ENCODE peak calls at places on chromosomes 16 and 17, in four cellular contexts. E is activated CD4-positive, alpha-beta T cell treated with anti-CD3 and anti-CD28 coated beads, Interleukin-2, amount 10 ng/mL, durations not matched to agents 7 days and 5 days; A is endodermal cell; B is kidney epithelial cell. U is an unnamed sample.

GRCh38 chr17:77471984-77472836 is 331.4 kb downstream of the SEC14L1 start:
- DNase-seq in E (peak), A (peak), B (no peak), U (peak)

GRCh38 chr16:1141201-1141600 is 11.7 kb upstream of the CACNA1H start:
- DNase-seq in E (no peak), B (no peak), A (no peak), U (no peak)

GRCh38 chr17:40517286-40517662 is 15.9 kb upstream of the TNS4 start:
- DNase-seq in A (peak), E (no peak), B (no peak), U (peak)

GRCh38 chr17:43324205-43324893 is 74.4 kb upstream of the ARL4D start:
- DNase-seq in A (peak), E (no peak), B (peak), U (peak)

GRCh38 chr16:88941051-88941932 is 35.7 kb downstream of the CBFA2T3 start:
- DNase-seq in B (no peak), E (no peak), A (peak), U (no peak)

GRCh38 chr17:57021226-57021940 is 43.5 kb downstream of the SCPEP1 start:
- DNase-seq in A (no peak), E (no peak), B (no peak), U (no peak)

GRCh38 chr17:49038138-49038537 is 41.0 kb downstream of the IGF2BP1 start:
- DNase-seq in A (no peak), E (no peak), B (no peak), U (no peak)

GRCh38 chr16:11896776-11897175 is 19.0 kb downstream of the GSPT1 start:
- DNase-seq in A (no peak), B (no peak), E (no peak), U (no peak)

GRCh38 chr16:24208710-24209109 is 47.4 kb upstream of the CACNG3 start:
- DNase-seq in E (no peak), B (no peak), A (peak), U (peak)

GRCh38 chr16:64858076-64858475 is 263.8 kb downstream of the CDH11 start:
- DNase-seq in A (no peak), E (no peak), B (no peak), U (no peak)

GRCh38 chr17:37300683-37301082 is 75.1 kb upstream of the C17orf78 start:
- DNase-seq in E (no peak), B (no peak), A (no peak), U (no peak)

GRCh38 chr17:18374216-18374615 is 3.4 kb upstream of the EVPLL start:
- DNase-seq in E (no peak), A (no peak), B (no peak), U (peak)

GRCh38 chr17:31379796-31380195 is 11.7 kb upstream of the RAB11FIP4 start:
- DNase-seq in B (no peak), A (no peak), E (no peak), U (no peak)

GRCh38 chr17:80636356-80637285 is 92.0 kb downstream of the RPTOR start:
- DNase-seq in B (no peak), A (peak), E (no peak), U (no peak)

GRCh38 chr17:35597604-35598003 is 10.5 kb downstream of the AP2B1 start:
- DNase-seq in E (no peak), A (no peak), B (no peak), U (no peak)

GRCh38 chr17:55931448-55931847 is 180.6 kb downstream of the PCTP start:
- DNase-seq in B (no peak), A (no peak), E (no peak), U (no peak)

GRCh38 chr17:81831957-81832607 is 1.0 kb downstream of the MCRIP1 start:
- DNase-seq in E (peak), A (no peak), B (no peak), U (no peak)

GRCh38 chr17:62725791-62726249 is 82.3 kb downstream of the MARCHF10 start:
- DNase-seq in A (no peak), B (no peak), E (no peak), U (no peak)

GRCh38 chr16:85333337-85333736 is 221.1 kb upstream of the CIBAR2 start:
- DNase-seq in A (no peak), B (no peak), E (no peak), U (no peak)